ENCODE peak calls at places on chromosomes 5 and 9, in nine cellular contexts. T is left colon; M is NCI-H1930; E is GM13976; G is choroid plexus epithelial cell; P is GM03348; A is LoVo; X is M059J; B is stimulated activated naive CD8-positive, alpha-beta T cell treated with anti-CD3 and anti-CD28 coated beads, Interleukin-15, amount 100 ng/mL, for 72 hours. O is an unnamed sample.

GRCh38 chr9:125674981-125675973 is 31.7 kb downstream of the MAPKAP1 start:
- DNase-seq in T (no peak), M (no peak), E (no peak), G (peak; percentile 87), P (peak; percentile 80), A (peak; percentile 78), X (peak; percentile 91), B (no peak), O (peak; percentile 69)

GRCh38 chr9:127567119-127567897 is 44.8 kb upstream of the STXBP1 start:
- DNase-seq in T (peak; percentile 84), M (no peak), E (no peak), G (no peak), P (peak; percentile 65), A (peak; percentile 72), X (peak; percentile 71), B (no peak), O (peak; percentile 71)

GRCh38 chr5:55993013-55993412 is 1.8 kb downstream of the IL6ST start:
- DNase-seq in T (no peak), M (no peak), E (no peak), G (peak; percentile 52), P (peak; percentile 24), A (no peak), X (peak; percentile 65), B (no peak), O (peak; percentile 25)

GRCh38 chr5:167143726-167144125 is 1147.7 kb upstream of the WWC1 start:
- DNase-seq in T (no peak), M (no peak), E (no peak), G (no peak), P (no peak), A (no peak), X (no peak), B (no peak), O (no peak)

GRCh38 chr9:112142420-112142819 is 32.7 kb downstream of the SUSD1 start:
- DNase-seq in T (no peak), M (no peak), E (no peak), G (no peak), P (no peak), A (no peak), X (no peak), B (no peak), O (no peak)

GRCh38 chr5:27706832-27707231 is 668.4 kb upstream of the CDH9 start:
- DNase-seq in T (no peak), M (no peak), E (no peak), G (peak; percentile 42), P (no peak), A (no peak), X (peak; percentile 76), B (no peak), O (peak; percentile 32)

GRCh38 chr5:34832568-34832967 is 6.4 kb upstream of the TTC23L start:
- DNase-seq in T (no peak), M (no peak), E (no peak), G (no peak), P (no peak), A (no peak), X (no peak), B (no peak), O (no peak)

GRCh38 chr5:150144211-150144801 is 11.3 kb downstream of the PDGFRB start:
- DNase-seq in T (no peak), M (no peak), E (no peak), G (peak; percentile 90), P (peak; percentile 68), A (no peak), X (no peak), B (no peak), O (no peak)

GRCh38 chr9:136323420-136323819 is 3.9 kb upstream of the GPSM1 start:
- DNase-seq in T (no peak), M (no peak), E (no peak), G (no peak), P (no peak), A (no peak), X (no peak), B (no peak), O (no peak)

GRCh38 chr5:175887463-175887862 is 16.1 kb downstream of the CPLX2 start:
- DNase-seq in T (no peak), M (no peak), E (no peak), G (peak; percentile 3), P (no peak), A (no peak), X (no peak), B (no peak), O (no peak)

GRCh38 chr5:113607361-113607760 is 93.9 kb downstream of the YTHDC2 start:
- DNase-seq in T (no peak), M (no peak), E (no peak), G (no peak), P (no peak), A (no peak), X (no peak), B (no peak), O (no peak)

GRCh38 chr5:203246-203645 is 12.0 kb downstream of the LRRC14B start:
- DNase-seq in T (no peak), M (no peak), E (no peak), G (no peak), P (no peak), A (no peak), X (no peak), B (no peak), O (no peak)

GRCh38 chr9:88237454-88238280 is 99.4 kb upstream of the SPATA31C2 start:
- DNase-seq in T (no peak), M (no peak), E (no peak), G (no peak), P (no peak), A (no peak), X (no peak), B (peak; percentile 4), O (no peak)

GRCh38 chr5:179209359-179210150 is 135.7 kb downstream of the ADAMTS2 start:
- DNase-seq in T (no peak), M (no peak), E (no peak), G (peak; percentile 59), P (peak; percentile 90), A (no peak), X (peak; percentile 49), B (no peak), O (peak; percentile 41)

GRCh38 chr5:57036621-57037160 is 84.8 kb upstream of the MIER3 start:
- DNase-seq in T (no peak), M (no peak), E (no peak), G (no peak), P (no peak), A (no peak), X (no peak), B (no peak), O (peak; percentile 9)

GRCh38 chr5:107263387-107264003 is 407.2 kb downstream of the EFNA5 start:
- DNase-seq in T (no peak), M (no peak), E (peak; percentile 15), G (no peak), P (no peak), A (no peak), X (no peak), B (no peak), O (no peak)

GRCh38 chr9:23621166-23621565 is 204.9 kb downstream of the ELAVL2 start:
- DNase-seq in T (no peak), M (no peak), E (no peak), G (no peak), P (no peak), A (no peak), X (peak; percentile 83), B (no peak), O (no peak)

GRCh38 chr9:18595597-18595996 is 121.6 kb downstream of the ADAMTSL1 start:
- DNase-seq in T (no peak), M (no peak), E (no peak), G (no peak), P (no peak), A (no peak), X (peak; percentile 36), B (no peak), O (no peak)

GRCh38 chr5:83564069-83564749 is 92.7 kb downstream of the VCAN start:
- DNase-seq in T (no peak), M (no peak), E (peak; percentile 11), G (peak; percentile 81), P (peak; percentile 27), A (peak; percentile 57), X (peak; percentile 50), B (no peak), O (no peak)

GRCh38 chr5:147854894-147855773 is 23.4 kb upstream of the SCGB3A2 start:
- DNase-seq in T (no peak), M (no peak), E (no peak), G (no peak), P (no peak), A (no peak), X (no peak), B (no peak), O (no peak)

GRCh38 chr5:54362434-54362833 is 52.1 kb upstream of the ARL15 start:
- DNase-seq in T (no peak), M (no peak), E (no peak), G (peak; percentile 28), P (peak; percentile 52), A (no peak), X (peak; percentile 76), B (no peak), O (no peak)

GRCh38 chr9:96649620-96650323 is 5.3 kb downstream of the PRXL2C start:
- DNase-seq in T (no peak), M (no peak), E (no peak), G (no peak), P (no peak), A (no peak), X (no peak), B (no peak), O (no peak)

GRCh38 chr5:177601126-177601525 is 1.2 kb downstream of the B4GALT7 start:
- DNase-seq in T (no peak), M (no peak), E (no peak), G (no peak), P (no peak), A (no peak), X (no peak), B (no peak), O (no peak)

GRCh38 chr5:95555553-95555952 is 652 bp downstream of the ARSK start:
- DNase-seq in T (no peak), M (no peak), E (no peak), G (peak; percentile 10), P (no peak), A (no peak), X (peak; percentile 17), B (no peak), O (no peak)

GRCh38 chr5:117454716-117455212 is 880.1 kb upstream of the SEMA6A start:
- DNase-seq in T (peak; percentile 37), M (no peak), E (peak; percentile 36), G (peak; percentile 17), P (peak; percentile 12), A (peak; percentile 82), X (peak; percentile 1), B (peak; percentile 48), O (peak; percentile 63)

GRCh38 chr5:133878236-133878555 is 90.2 kb downstream of the C5orf15 start:
- DNase-seq in T (no peak), M (no peak), E (no peak), G (peak; percentile 26), P (no peak), A (no peak), X (no peak), B (no peak), O (no peak)

GRCh38 chr5:170225326-170226137 is 7.3 kb upstream of the C5orf58 start:
- DNase-seq in T (peak; percentile 48), M (no peak), E (peak; percentile 71), G (peak; percentile 83), P (peak; percentile 79), A (peak; percentile 41), X (peak; percentile 64), B (peak; percentile 62), O (peak; percentile 48)

GRCh38 chr5:126847318-126848221 is 70.6 kb downstream of the LMNB1 start:
- DNase-seq in T (no peak), M (no peak), E (no peak), G (no peak), P (no peak), A (no peak), X (no peak), B (no peak), O (no peak)

GRCh38 chr9:97906236-97906831 is 16.0 kb downstream of the TRMO start:
- DNase-seq in T (no peak), M (no peak), E (no peak), G (no peak), P (peak; percentile 55), A (no peak), X (no peak), B (no peak), O (no peak)

GRCh38 chr5:158013939-158014338 is 155.0 kb upstream of the CLINT1 start:
- DNase-seq in T (no peak), M (no peak), E (peak; percentile 22), G (peak; percentile 70), P (peak; percentile 50), A (no peak), X (peak; percentile 26), B (peak; percentile 1), O (no peak)

GRCh38 chr9:136619742-136620440 is 42.8 kb upstream of the EGFL7 start:
- DNase-seq in T (peak; percentile 69), M (no peak), E (no peak), G (peak; percentile 89), P (no peak), A (no peak), X (peak; percentile 47), B (no peak), O (no peak)